ENCODE peak calls at places on chromosome 15, in six cellular contexts. R is CD4-positive, alpha-beta T cell; C is mucosa of descending colon; I is nephron progenitor cell; O is fibroblast of the aortic adventitia; T is fibroblast of pulmonary artery. L is an unnamed sample.

GRCh38 chr15:101318810-101319200 is 23.8 kb upstream of the SNRPA1 start:
- DNase-seq in C (no peak), T (no peak), O (no peak), I (peak; percentile 57), R (no peak), L (no peak)

GRCh38 chr15:63260786-63261185 is 16.6 kb upstream of the APH1B start:
- DNase-seq in O (no peak), I (no peak), R (no peak), T (peak; percentile 69), C (no peak), L (no peak)

GRCh38 chr15:62779041-62779810 is 263.3 kb upstream of the TPM1 start:
- DNase-seq in R (no peak), C (no peak), I (no peak), T (peak; percentile 85), O (peak; percentile 75), L (no peak)

GRCh38 chr15:37791693-37792092 is 142.7 kb upstream of the TMCO5A start:
- DNase-seq in T (no peak), O (no peak), C (no peak), R (no peak), I (no peak), L (no peak)

GRCh38 chr15:86852741-86853140 is 773.1 kb downstream of the AGBL1 start:
- DNase-seq in O (no peak), R (no peak), T (no peak), C (no peak), I (no peak), L (no peak)

GRCh38 chr15:99452728-99453643 is 112.8 kb upstream of the MEF2A start:
- DNase-seq in I (no peak), C (peak; percentile 85), T (peak; percentile 50), R (no peak), O (peak; percentile 38), L (peak; percentile 38)

GRCh38 chr15:64051645-64052259 is 5.5 kb upstream of the DAPK2 start:
- DNase-seq in R (no peak), I (no peak), T (no peak), C (no peak), O (no peak), L (no peak)

GRCh38 chr15:87703238-87704111 is 553.1 kb downstream of the NTRK3 start:
- DNase-seq in O (no peak), C (no peak), I (no peak), R (no peak), T (no peak), L (no peak)

GRCh38 chr15:70012895-70013294 is 84.8 kb downstream of the TLE3 start:
- DNase-seq in O (no peak), R (no peak), T (no peak), I (peak; percentile 30), C (no peak), L (no peak)

GRCh38 chr15:91912336-91912735 is 58.8 kb downstream of the SLCO3A1 start:
- DNase-seq in O (no peak), R (no peak), C (no peak), I (no peak), T (no peak), L (no peak)

GRCh38 chr15:65339926-65340325 is 35.4 kb downstream of the RNU5B-1 start:
- DNase-seq in T (no peak), R (no peak), O (no peak), C (no peak), I (peak; percentile 79), L (no peak)

GRCh38 chr15:40435331-40436089 is 5.2 kb upstream of the BAHD1 start:
- DNase-seq in C (peak; percentile 50), T (no peak), O (no peak), I (no peak), R (no peak), L (no peak)
- TF ChIP-seq CTCF in C (no peak), T (no peak), O (no peak), I (no peak), R (no peak), L (no peak)

DNA sequence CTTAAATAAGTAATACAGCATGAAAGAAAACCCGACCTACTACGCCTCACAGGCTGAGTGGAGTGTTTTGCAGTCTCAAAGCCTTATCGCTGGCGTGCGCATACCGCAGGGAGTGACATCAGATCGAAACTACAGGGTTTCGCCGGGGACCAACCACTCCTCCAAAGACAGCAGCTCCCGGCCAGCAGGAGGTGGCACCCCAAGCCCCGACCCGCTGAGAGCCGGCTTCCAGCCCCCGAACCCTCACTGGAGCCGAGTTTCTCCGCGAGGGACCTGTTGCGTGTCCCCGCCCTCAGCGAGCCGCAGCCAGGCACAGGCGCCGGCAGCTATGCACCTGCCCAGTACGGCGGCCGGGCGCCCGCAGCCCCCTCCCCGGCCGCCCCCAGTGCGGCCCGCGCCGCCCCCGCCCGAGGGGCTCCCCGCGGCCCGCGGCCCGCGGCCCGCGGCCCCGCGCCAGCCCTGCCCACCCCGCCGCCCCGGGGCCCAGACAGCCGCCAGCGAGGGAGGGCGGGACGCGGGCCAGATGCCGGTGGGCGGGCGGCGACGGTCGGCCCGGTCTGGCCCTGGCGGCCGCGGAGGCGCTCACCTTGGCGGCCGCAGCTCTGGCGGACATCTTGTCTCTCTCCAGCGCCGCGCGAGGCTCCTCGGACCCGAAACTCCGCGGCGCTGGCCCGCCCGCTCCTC is 710 bp downstream of the TJP1 start:
- DNase-seq in T (peak; percentile 80), R (no peak), C (peak; percentile 78), I (peak; percentile 75), O (peak; percentile 77), L (no peak)
- TF ChIP-seq CTCF in T (peak; percentile 32), R (no peak), C (no peak), I (no peak), O (peak; percentile 46), L (peak; percentile 10)

DNA sequence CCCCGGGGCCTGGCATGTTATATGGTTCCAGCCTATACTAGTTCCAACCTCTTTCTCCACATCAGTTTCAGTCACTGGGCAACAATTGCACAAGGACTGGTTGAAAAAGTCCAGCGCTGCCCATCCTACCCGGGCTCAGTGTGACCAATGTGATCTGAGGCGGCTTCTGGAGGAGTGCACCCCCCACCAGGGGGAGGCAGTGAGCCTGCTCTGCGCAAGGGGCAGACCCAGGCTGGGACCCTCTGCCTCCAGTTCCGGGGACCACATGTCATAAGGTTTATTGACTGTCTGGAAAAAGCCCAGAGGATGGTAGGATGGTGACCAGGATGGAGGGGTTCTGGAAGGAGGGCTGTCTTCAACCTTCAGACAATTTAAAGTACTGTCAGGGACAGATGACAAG is 25.6 kb upstream of the NR2E3 start:
- DNase-seq in T (no peak), R (no peak), C (no peak), I (no peak), O (no peak), L (no peak)
- TF ChIP-seq CTCF in T (peak; percentile 30), R (peak; percentile 40), C (no peak), I (no peak), O (peak; percentile 31), L (peak; percentile 31)

DNA sequence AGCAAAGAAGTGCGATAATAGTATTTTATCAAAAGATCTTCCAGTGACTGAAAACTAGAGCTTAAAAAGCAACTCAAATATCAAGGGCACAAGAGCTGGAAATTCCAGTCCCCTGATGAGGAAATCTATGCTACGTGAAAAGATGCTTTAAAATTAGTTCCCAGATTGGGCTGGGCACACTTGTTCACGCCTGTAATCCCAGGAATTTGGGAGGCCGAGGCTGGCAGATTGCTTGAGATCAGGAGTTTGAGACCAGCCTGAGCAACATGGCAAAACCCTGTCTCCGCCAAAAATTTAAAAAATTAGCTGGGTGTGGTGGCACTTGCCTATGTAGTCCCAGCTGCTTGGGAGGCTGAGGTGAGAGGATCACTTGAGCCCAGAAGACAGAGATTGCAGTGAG is 138.8 kb downstream of the SEMA6D start:
- DNase-seq in R (no peak), T (no peak), C (no peak), O (no peak), I (no peak), L (no peak)
- TF ChIP-seq CTCF in R (no peak), T (no peak), C (no peak), O (no peak), I (no peak), L (no peak)

DNA sequence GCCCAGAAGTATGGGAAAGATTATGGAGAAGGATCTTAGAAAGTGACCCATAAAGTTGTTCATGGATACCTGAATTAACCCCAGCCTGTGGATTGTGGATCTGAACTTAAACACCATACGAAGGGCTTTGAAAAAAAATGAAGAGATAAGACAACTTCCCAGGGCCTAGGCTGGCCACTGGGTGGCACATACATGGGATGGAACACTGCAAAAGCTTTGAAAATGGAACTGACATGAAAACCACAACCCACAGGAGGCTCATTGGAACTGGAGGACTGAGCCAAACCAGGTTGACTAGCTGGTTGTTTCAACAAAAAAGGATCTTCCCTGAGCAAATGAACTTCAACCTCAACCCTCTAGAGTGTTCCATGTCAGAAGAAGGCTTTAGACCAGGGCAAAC is 34.5 kb downstream of the FMN1 start:
- DNase-seq in I (no peak), C (no peak), O (no peak), R (no peak), T (no peak), L (no peak)
- TF ChIP-seq CTCF in I (no peak), C (no peak), O (no peak), R (no peak), T (no peak), L (peak; percentile 11)

GRCh38 chr15:67641453-67641852 is 99.0 kb downstream of the MAP2K5 start:
- DNase-seq in R (no peak), O (no peak), T (no peak), C (no peak), I (no peak), L (no peak)
- TF ChIP-seq CTCF in R (no peak), O (no peak), T (no peak), C (no peak), I (peak; percentile 22), L (no peak)

DNA sequence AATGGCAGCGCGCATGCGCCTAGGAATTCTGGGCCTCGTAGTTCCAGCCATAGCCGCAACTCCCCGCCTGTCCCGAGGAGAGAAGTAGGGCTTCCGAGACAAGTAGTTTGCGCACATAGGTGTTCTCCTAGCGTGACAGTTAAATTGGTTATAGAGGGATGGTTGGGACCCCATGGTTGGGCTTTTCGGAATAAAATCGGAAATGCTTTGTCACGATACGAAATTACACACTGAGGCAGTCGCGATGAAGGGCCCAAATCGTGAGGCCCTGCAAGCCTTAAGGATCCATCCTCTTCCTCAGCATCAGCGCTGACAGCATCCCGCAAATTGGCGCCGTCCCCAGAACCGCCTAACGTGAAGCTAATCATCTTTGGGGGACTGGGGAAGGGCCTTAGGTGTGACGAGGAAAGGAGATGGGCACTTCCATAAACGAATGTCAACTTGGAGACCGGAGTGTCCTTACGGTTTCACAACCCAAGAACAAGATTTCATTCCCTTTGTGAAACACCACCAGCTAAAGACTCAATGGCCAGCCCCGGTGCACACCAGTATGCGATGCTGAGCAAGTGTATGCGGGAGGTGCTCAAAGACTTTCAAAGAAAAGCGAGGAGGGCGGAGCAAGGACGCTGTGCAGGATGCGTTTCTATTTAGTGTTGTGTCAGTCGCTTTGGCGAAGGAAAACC is 612 bp upstream of the TTBK2 start:
- DNase-seq in I (peak; percentile 11), C (peak; percentile 62), O (peak; percentile 25), T (peak; percentile 25), R (peak; percentile 34), L (no peak)
- TF ChIP-seq CTCF in I (no peak), C (no peak), O (no peak), T (no peak), R (no peak), L (no peak)

DNA sequence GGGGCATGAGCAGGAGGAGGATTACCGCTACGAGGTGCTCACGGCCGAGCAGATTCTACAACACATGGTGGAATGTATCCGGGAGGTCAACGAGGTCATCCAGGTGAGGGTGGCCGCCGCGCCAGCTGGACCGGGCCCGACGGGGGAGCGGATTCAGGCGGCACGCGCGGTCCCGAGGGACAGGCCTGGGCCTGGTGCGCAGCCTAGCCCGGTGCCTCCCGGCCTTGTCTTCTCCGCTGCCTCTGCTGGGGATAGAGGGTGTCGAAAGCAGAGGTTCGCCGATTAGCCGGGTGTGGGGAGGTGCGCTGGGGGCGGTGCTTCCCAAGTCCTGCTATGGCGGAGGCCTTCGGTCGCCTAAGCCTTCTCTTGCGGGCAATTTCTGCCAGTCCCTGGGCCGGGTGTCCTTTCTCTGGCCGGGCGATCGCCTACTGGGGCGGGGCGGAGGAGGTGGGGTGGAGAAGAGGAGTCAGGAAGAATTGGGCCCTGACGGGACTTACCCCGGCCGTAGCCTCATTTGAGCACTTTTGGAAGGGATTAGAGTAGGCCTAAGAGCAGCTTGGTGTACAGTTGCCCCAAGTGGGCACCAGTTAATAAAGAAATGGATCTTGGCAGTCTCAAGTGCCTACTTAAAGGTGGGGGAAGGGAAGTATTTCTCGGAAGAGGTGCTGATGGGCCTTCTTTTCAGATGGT is 927 bp downstream of the ARIH1 start:
- DNase-seq in O (peak; percentile 77), T (peak; percentile 83), I (peak; percentile 75), R (peak; percentile 72), C (peak; percentile 91), L (peak; percentile 50)
- TF ChIP-seq CTCF in O (peak; percentile 22), T (peak; percentile 7), I (no peak), R (peak; percentile 17), C (no peak), L (no peak)

L was measured in astrocyte of the cerebellum.